ENCODE peak calls at places on chromosomes 5 and 9, in four cellular contexts. U is lower lobe of right lung, S is psoas muscle, K is tibial nerve. O is an unnamed sample.

GRCh38 chr9:38024036-38024681 is 44.9 kb downstream of the SHB start:
- DNase-seq in U (peak), S (peak), K (peak), O (no peak)

GRCh38 chr9:134619983-134620612 is 21.5 kb upstream of the COL5A1 start:
- DNase-seq in U (peak), S (no peak), K (peak), O (peak)

GRCh38 chr5:108919591-108920326 is 172.1 kb downstream of the FER start:
- DNase-seq in U (no peak), S (no peak), K (no peak), O (no peak)

GRCh38 chr9:131656356-131657030 is 83.4 kb downstream of the RAPGEF1 start:
- DNase-seq in U (peak), S (peak), K (peak), O (peak)

GRCh38 chr5:134527961-134528424 is 2.5 kb downstream of the JADE2 start:
- DNase-seq in U (no peak), S (no peak), K (no peak), O (no peak)

GRCh38 chr9:135081264-135081660 is 6.2 kb upstream of the OLFM1 start:
- DNase-seq in U (peak), S (no peak), K (no peak), O (peak)

GRCh38 chr5:159100928-159101646 is 1.4 kb upstream of the EBF1 start:
- DNase-seq in U (no peak), S (no peak), K (no peak), O (no peak)

GRCh38 chr5:162209005-162209605 is 141.5 kb downstream of the GABRG2 start:
- DNase-seq in U (no peak), S (no peak), K (no peak), O (no peak)

GRCh38 chr5:43231977-43232376 is 40.0 kb downstream of the NIM1K start:
- DNase-seq in U (no peak), S (no peak), K (no peak), O (no peak)

GRCh38 chr9:128420651-128421473 is at the start of gene CERCAM:
- DNase-seq in U (peak), S (peak), K (peak), O (no peak)

GRCh38 chr5:147093138-147093537 is 141.7 kb upstream of the STK32A start:
- DNase-seq in U (no peak), S (no peak), K (no peak), O (no peak)

GRCh38 chr9:107872457-107873192 is 383.1 kb upstream of the KLF4 start:
- DNase-seq in U (no peak), S (no peak), K (no peak), O (no peak)

GRCh38 chr9:15246688-15247087 is 60.3 kb downstream of the TTC39B start:
- DNase-seq in U (no peak), S (no peak), K (no peak), O (no peak)

GRCh38 chr5:37247036-37247435 is 2.1 kb downstream of the CPLANE1 start:
- DNase-seq in U (no peak), S (no peak), K (no peak), O (no peak)

GRCh38 chr5:2280318-2280717 is 397.6 kb upstream of the IRX4 start:
- DNase-seq in U (no peak), S (no peak), K (no peak), O (no peak)

GRCh38 chr5:102453716-102454115 is 45.1 kb downstream of the SLCO6A1 start:
- DNase-seq in U (no peak), S (no peak), K (no peak), O (no peak)

GRCh38 chr9:14127656-14128055 is 186.3 kb downstream of the NFIB start:
- DNase-seq in U (no peak), S (no peak), K (no peak), O (no peak)

GRCh38 chr5:62558941-62559340 is 19.7 kb upstream of the LRRC70 start:
- DNase-seq in U (no peak), S (no peak), K (no peak), O (no peak)

GRCh38 chr9:130049431-130050210 is 4.1 kb upstream of the GPR107 start:
- DNase-seq in U (no peak), S (no peak), K (no peak), O (no peak)

GRCh38 chr5:72531496-72532190 is 24.4 kb upstream of the ZNF366 start:
- DNase-seq in U (no peak), S (no peak), K (no peak), O (no peak)

GRCh38 chr9:73684601-73685000 is 532.9 kb downstream of the ANXA1 start:
- DNase-seq in U (no peak), S (no peak), K (no peak), O (no peak)

GRCh38 chr5:34833991-34834793 is 4.8 kb upstream of the TTC23L start:
- DNase-seq in U (no peak), S (no peak), K (no peak), O (no peak)

GRCh38 chr5:77806213-77806843 is 30.2 kb upstream of the TBCA start:
- DNase-seq in U (no peak), S (no peak), K (no peak), O (no peak)

GRCh38 chr9:84331119-84331791 is 9.3 kb downstream of the SLC28A3 start:
- DNase-seq in U (peak), S (no peak), K (no peak), O (no peak)

GRCh38 chr9:82208741-82209450 is 220.3 kb downstream of the SPATA31D1 start:
- DNase-seq in U (no peak), S (no peak), K (no peak), O (no peak)

GRCh38 chr5:95686661-95687060 is 3.9 kb upstream of the SPATA9 start:
- DNase-seq in U (no peak), S (no peak), K (no peak), O (no peak)

GRCh38 chr5:173697931-173698579 is 81.6 kb upstream of the BOD1 start:
- DNase-seq in U (no peak), S (no peak), K (no peak), O (no peak)

GRCh38 chr9:122248448-122248865 is 16.2 kb downstream of the RBM18 start:
- DNase-seq in U (no peak), S (no peak), K (no peak), O (no peak)

GRCh38 chr5:69512740-69513260 is 20.2 kb downstream of the OCLN start:
- DNase-seq in U (no peak), S (no peak), K (no peak), O (no peak)

GRCh38 chr9:70484232-70485130 is 70.0 kb upstream of the KLF9 start:
- DNase-seq in U (no peak), S (no peak), K (no peak), O (no peak)

GRCh38 chr5:16600397-16600796 is 16.4 kb downstream of the RETREG1 start:
- DNase-seq in U (peak), S (peak), K (peak), O (peak)

GRCh38 chr9:99211746-99212145 is 10.0 kb downstream of the ALG2 start:
- DNase-seq in U (no peak), S (no peak), K (no peak), O (no peak)

GRCh38 chr5:35672995-35673394 is 55.3 kb downstream of the SPEF2 start:
- DNase-seq in U (no peak), S (no peak), K (no peak), O (no peak)

GRCh38 chr5:57494104-57495098 is 11.8 kb upstream of the ACTBL2 start:
- DNase-seq in U (peak), S (no peak), K (no peak), O (no peak)

GRCh38 chr5:73633060-73633459 is 7.1 kb downstream of the ARHGEF28 start:
- DNase-seq in U (no peak), S (no peak), K (no peak), O (no peak)
- TF ChIP-seq CTCF in U (no peak), S (no peak), K (no peak), O (no peak)

GRCh38 chr5:113294341-113295110 is 140.3 kb downstream of the TSSK1B start:
- DNase-seq in U (peak), S (peak), K (peak), O (no peak)
- TF ChIP-seq CTCF in U (peak), S (no peak), K (peak), O (no peak)

GRCh38 chr9:76761448-76761847 is 2.8 kb upstream of the PCA3 start:
- DNase-seq in U (no peak), S (no peak), K (no peak), O (no peak)
- TF ChIP-seq CTCF in U (no peak), S (no peak), K (peak), O (peak)

DNA sequence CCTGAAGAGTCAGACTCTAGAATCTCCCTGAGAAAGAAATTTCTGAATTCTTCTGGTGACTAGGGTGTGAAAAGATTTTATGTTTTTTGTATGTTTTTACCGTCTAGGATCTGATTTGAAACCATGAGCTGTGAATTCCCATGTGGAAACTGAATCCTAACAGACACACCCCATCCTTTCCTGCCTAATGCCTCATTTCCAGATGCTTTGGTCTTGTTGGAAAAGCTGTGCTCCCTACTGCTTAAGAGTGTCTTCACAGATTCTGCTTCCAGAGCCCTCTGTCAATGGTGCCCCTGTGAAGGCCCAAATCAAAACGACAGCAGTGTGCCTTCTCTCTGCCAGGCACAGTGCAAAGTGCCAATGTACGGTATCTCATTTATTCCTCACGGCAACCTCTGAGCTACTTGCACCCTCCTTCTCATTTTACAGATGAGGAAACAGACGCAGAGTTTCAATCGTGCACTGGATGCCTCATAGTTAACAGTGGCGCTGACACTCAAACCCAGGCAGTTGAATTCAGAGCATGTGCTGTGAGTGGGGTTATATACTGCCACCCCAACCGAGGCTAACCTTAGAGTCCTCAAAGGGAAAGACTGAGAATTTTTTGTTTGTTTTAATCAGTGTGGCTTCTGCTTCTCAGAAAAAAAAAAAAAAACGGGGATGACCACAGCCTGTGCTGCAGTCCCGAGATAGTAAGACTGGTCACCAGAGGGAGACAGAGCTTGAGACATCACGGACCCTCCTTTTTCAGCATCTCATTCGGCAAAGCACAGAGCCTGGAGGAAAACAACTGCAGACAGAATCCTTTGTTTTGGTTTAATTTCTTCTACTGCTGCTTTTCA is 188.4 kb downstream of the SNCAIP start:
- DNase-seq in U (no peak), S (peak), K (no peak), O (no peak)
- TF ChIP-seq CTCF in U (peak), S (peak), K (peak), O (no peak)

O was measured in CD14-positive monocyte.